ENCODE peak calls at places on chromosomes 13 and 19, in ten cellular contexts. W is keratinocyte, C is neural crest cell, U is left lung, Y is brain microvascular endothelial cell, G is coronary artery, A is epithelial cell of esophagus, E is left ventricle myocardium inferior, Q is fibroblast of lung, I is breast epithelium. N is an unnamed sample.

GRCh38 chr19:45659096-45659729 is 8.8 kb upstream of the GIPR start:
- DNase-seq in W (no peak), C (no peak), U (no peak), Y (no peak), G (no peak), A (no peak), E (no peak), Q (no peak), I (no peak), N (no peak)

GRCh38 chr19:17735410-17735809 is 15.9 kb upstream of the FCHO1 start:
- DNase-seq in W (no peak), C (no peak), U (no peak), Y (no peak), G (no peak), A (no peak), E (no peak), Q (no peak), I (no peak), N (no peak)

GRCh38 chr19:51552996-51553725 is 17.9 kb upstream of the ZNF175 start:
- DNase-seq in W (no peak), C (peak), U (peak), Y (peak), G (no peak), A (peak), E (peak), Q (peak), I (peak), N (peak)

GRCh38 chr19:38617764-38618589 is at the start of gene MAP4K1:
- DNase-seq in W (no peak), C (no peak), U (peak), Y (no peak), G (no peak), A (peak), E (peak), Q (no peak), I (no peak), N (no peak)

GRCh38 chr13:37144661-37145060 is 39.2 kb upstream of the CSNK1A1L start:
- DNase-seq in W (no peak), C (no peak), U (no peak), Y (peak), G (no peak), A (no peak), E (no peak), Q (peak), I (no peak), N (no peak)

GRCh38 chr19:14078406-14078805 is 5.8 kb downstream of the MISP3 start:
- DNase-seq in W (no peak), C (no peak), U (no peak), Y (no peak), G (no peak), A (no peak), E (no peak), Q (no peak), I (no peak), N (no peak)

GRCh38 chr13:44908712-44909111 is 80.6 kb downstream of the NUFIP1 start:
- DNase-seq in W (no peak), C (no peak), U (no peak), Y (no peak), G (no peak), A (no peak), E (no peak), Q (no peak), I (no peak), N (no peak)

GRCh38 chr19:15379996-15380647 is 535 bp upstream of the AKAP8 start:
- DNase-seq in W (peak), C (peak), U (no peak), Y (peak), G (no peak), A (peak), E (peak), Q (peak), I (peak), N (peak)

DNA sequence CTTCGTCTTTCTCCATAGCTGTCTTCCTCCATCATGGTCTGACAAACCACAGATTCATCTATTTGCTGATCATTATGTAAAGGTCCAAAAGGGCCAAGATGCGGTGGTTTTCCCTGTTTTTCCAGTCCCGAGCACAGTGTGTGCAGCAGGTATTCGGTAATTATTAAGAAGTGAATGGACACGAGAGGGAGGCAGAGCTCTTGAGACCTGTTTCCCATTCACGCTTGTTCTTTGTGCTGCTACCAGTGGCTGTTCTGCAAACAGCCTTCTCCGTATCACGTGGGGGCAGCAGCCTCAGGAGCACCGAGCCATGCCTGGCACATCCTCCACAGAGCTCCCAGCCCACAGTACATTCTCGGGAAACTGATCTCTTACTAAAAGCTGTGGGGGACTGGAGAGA is 50.3 kb downstream of the CCDC70 start:
- DNase-seq in W (no peak), C (no peak), U (no peak), Y (no peak), G (no peak), A (peak), E (no peak), Q (no peak), I (no peak), N (peak)
- TF ChIP-seq CTCF in W (no peak), C (no peak), U (no peak), Y (no peak), G (no peak), A (peak), E (peak), Q (no peak), I (peak), N (no peak)

GRCh38 chr19:764301-764700 is 13.4 kb downstream of the MISP start:
- DNase-seq in W (no peak), C (no peak), U (no peak), Y (no peak), G (no peak), A (no peak), E (no peak), Q (no peak), I (no peak), N (no peak)
- TF ChIP-seq CTCF in W (no peak), C (no peak), U (no peak), Y (no peak), G (no peak), A (no peak), E (no peak), Q (no peak), I (no peak), N (no peak)

GRCh38 chr13:79448413-79448812 is 32.5 kb upstream of the NDFIP2 start:
- DNase-seq in W (no peak), C (no peak), U (no peak), Y (no peak), G (no peak), A (no peak), E (no peak), Q (no peak), I (no peak), N (no peak)
- TF ChIP-seq CTCF in W (no peak), C (no peak), U (no peak), Y (no peak), G (no peak), A (no peak), E (no peak), Q (no peak), I (no peak), N (no peak)

GRCh38 chr19:54478677-54479266 is 5.7 kb upstream of the CDC42EP5 start:
- DNase-seq in W (no peak), C (peak), U (no peak), Y (no peak), G (no peak), A (peak), E (no peak), Q (peak), I (no peak), N (no peak)
- TF ChIP-seq CTCF in W (peak), C (peak), U (peak), Y (peak), G (no peak), A (peak), E (peak), Q (peak), I (peak), N (peak)

GRCh38 chr13:98481511-98481951 is 95.4 kb downstream of the STK24 start:
- DNase-seq in W (no peak), C (no peak), U (no peak), Y (no peak), G (no peak), A (no peak), E (no peak), Q (peak), I (no peak), N (no peak)

GRCh38 chr13:98483636-98484288 is 93.1 kb downstream of the STK24 start:
- DNase-seq in W (no peak), C (no peak), U (no peak), Y (no peak), G (no peak), A (no peak), E (no peak), Q (peak), I (no peak), N (no peak)

GRCh38 chr13:98484289-98485219 is 92.4 kb downstream of the STK24 start:
- DNase-seq in W (peak), C (peak), U (peak), Y (peak), G (peak), A (peak), E (peak), Q (peak), I (peak), N (peak)

GRCh38 chr13:98480915-98481510 is 95.9 kb downstream of the STK24 start:
- DNase-seq in W (no peak), C (no peak), U (no peak), Y (peak), G (no peak), A (no peak), E (peak), Q (peak), I (no peak), N (no peak)

DNA sequence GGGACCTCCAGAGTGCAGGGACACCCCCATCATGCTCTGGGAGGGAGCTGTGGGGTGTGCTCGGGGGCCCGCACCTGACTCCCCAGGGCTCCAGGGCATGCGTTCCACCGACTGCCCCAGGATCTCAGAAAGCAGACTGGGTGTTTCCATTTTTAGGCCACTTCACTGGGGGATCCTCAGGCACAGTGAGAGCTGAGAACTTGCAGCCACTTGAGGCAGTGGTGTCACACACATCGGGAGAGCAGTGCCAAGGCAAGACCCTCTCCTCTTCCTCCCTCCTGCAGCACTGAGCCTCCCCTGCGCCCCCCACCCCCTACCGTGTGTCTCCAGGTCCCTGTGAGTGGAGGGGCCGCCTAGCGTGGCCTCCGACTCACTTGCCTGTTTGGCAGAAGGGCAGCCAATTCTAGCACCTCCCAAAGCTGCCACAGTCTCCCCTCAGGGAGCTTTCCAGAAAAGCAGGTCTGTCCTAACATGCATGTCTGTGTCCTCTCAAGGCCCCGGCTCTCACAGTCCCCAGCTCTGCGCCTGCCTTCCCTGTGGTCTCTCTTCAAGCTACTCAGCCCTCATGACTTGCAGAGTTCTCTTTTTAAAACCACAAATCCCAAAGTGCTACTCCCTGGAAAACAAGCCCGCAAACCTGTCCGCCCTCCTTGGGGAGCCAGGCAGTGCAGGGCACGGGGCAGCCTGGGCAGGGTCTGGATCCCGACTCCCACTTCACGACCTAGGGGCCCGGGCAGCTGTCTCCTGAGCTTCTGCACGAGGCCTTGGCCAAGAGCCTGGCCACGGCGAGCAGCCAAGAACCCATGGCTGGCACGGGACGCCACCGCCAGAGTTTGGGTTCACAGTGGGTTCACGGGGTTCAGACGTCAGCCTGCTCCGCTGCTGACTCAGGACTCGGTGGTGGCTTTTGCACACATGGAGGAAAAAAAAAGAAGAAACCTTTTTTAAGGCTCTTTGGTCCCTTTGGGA is 94.1 kb downstream of the STK24 start:
- DNase-seq in W (no peak), C (no peak), U (peak), Y (peak), G (peak), A (peak), E (peak), Q (peak), I (peak), N (no peak)
- TF ChIP-seq CTCF in W (peak), C (peak), U (no peak), Y (peak), G (no peak), A (peak), E (peak), Q (peak), I (no peak), N (no peak)

GRCh38 chr19:33988601-33989000 is 183.7 kb upstream of the LSM14A start:
- DNase-seq in W (no peak), C (no peak), U (no peak), Y (peak), G (no peak), A (no peak), E (no peak), Q (no peak), I (no peak), N (no peak)

GRCh38 chr19:33978286-33978685 is 181.6 kb downstream of the KCTD15 start:
- DNase-seq in W (no peak), C (no peak), U (no peak), Y (no peak), G (no peak), A (no peak), E (no peak), Q (no peak), I (no peak), N (no peak)

GRCh38 chr19:33982706-33983105 is 186.0 kb downstream of the KCTD15 start:
- DNase-seq in W (no peak), C (no peak), U (no peak), Y (no peak), G (no peak), A (no peak), E (no peak), Q (no peak), I (no peak), N (no peak)
- TF ChIP-seq CTCF in W (no peak), C (peak), U (no peak), Y (no peak), G (no peak), A (no peak), E (no peak), Q (no peak), I (no peak), N (no peak)

GRCh38 chr13:91247768-91248167 is 99.7 kb upstream of the MIR17HG start:
- DNase-seq in W (no peak), C (no peak), U (no peak), Y (no peak), G (no peak), A (peak), E (no peak), Q (peak), I (no peak), N (no peak)
- TF ChIP-seq CTCF in W (no peak), C (peak), U (no peak), Y (peak), G (no peak), A (no peak), E (peak), Q (no peak), I (no peak), N (peak)